ENCODE peak calls at places on chromosomes 7 and 10, in four cellular contexts. L, U, H and W are unnamed samples.

GRCh38 chr10:111648046-111648445 is 535.5 kb downstream of the GPAM start:
- DNase-seq in L (peak; percentile 61), U (no peak), H (no peak), W (no peak)

GRCh38 chr10:97173036-97173435 is 12.7 kb downstream of the SLIT1 start:
- DNase-seq in L (no peak), U (no peak), H (no peak), W (no peak)

GRCh38 chr7:55992346-55992745 is 28.0 kb downstream of the NIPSNAP2 start:
- DNase-seq in L (no peak), U (no peak), H (no peak), W (no peak)

GRCh38 chr10:91088300-91089140 is 131.9 kb upstream of the PCGF5 start:
- DNase-seq in L (no peak), U (peak; percentile 30), H (no peak), W (no peak)

GRCh38 chr10:32150532-32151101 is 94.4 kb upstream of the KIF5B start:
- DNase-seq in L (no peak), U (no peak), H (no peak), W (no peak)

GRCh38 chr7:81715984-81716588 is 53.8 kb downstream of the HGF start:
- DNase-seq in L (peak; percentile 28), U (peak; percentile 1), H (no peak), W (no peak)

GRCh38 chr7:2698581-2699288 is 10.7 kb downstream of the AMZ1 start:
- DNase-seq in L (no peak), U (no peak), H (no peak), W (no peak)

GRCh38 chr10:98485959-98486358 is 39.2 kb upstream of the HPS1 start:
- DNase-seq in L (no peak), U (no peak), H (no peak), W (no peak)

GRCh38 chr7:98174334-98175259 is 36.6 kb upstream of the BHLHA15 start:
- DNase-seq in L (no peak), U (no peak), H (no peak), W (no peak)

GRCh38 chr7:70884809-70885208 is 247.1 kb upstream of the GALNT17 start:
- DNase-seq in L (no peak), U (no peak), H (no peak), W (no peak)

GRCh38 chr7:6146666-6147065 is 115.5 kb downstream of the ANKRD61 start:
- DNase-seq in L (no peak), U (no peak), H (no peak), W (no peak)

GRCh38 chr10:124369066-124369465 is 49.7 kb downstream of the OAT start:
- DNase-seq in L (no peak), U (no peak), H (no peak), W (no peak)

GRCh38 chr7:102292813-102293798 is 6.4 kb downstream of the SH2B2 start:
- DNase-seq in L (peak; percentile 92), U (no peak), H (peak; percentile 93), W (peak; percentile 38)

GRCh38 chr10:78330884-78331283 is 297.2 kb downstream of the RPS24 start:
- DNase-seq in L (no peak), U (no peak), H (no peak), W (no peak)

GRCh38 chr10:78333362-78334143 is 299.9 kb downstream of the RPS24 start:
- DNase-seq in L (no peak), U (no peak), H (no peak), W (no peak)

GRCh38 chr10:78332699-78333098 is 299.0 kb downstream of the RPS24 start:
- DNase-seq in L (no peak), U (no peak), H (no peak), W (no peak)

GRCh38 chr10:78331391-78331922 is 297.8 kb downstream of the RPS24 start:
- DNase-seq in L (no peak), U (no peak), H (no peak), W (no peak)

DNA sequence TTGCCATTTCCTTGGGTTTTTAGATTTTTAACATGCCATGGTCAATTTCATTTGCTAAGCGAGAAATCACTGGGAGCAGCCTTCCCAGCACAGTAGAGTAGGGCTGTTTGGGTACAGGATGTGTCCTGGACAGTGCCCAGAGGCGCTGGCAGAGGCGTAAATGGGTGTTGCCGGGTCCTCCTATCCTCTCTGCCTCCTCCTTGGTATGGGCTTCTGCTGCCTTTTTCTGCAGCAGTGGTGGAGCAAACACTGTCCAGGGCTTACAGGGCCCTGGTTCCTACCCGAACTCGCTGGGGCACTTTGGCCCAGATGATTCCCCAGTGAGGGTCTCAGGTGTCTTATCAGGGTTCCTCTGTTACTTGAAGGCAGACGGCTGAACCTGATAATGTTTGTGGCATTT is 298.4 kb downstream of the RPS24 start:
- DNase-seq in L (no peak), U (no peak), H (no peak), W (no peak)
- TF ChIP-seq FOXJ3 in L (no peak), U (no peak), H (no peak), W (no peak)

GRCh38 chr10:133161486-133162051 is 1.6 kb downstream of the KNDC1 start:
- DNase-seq in L (no peak), U (no peak), H (no peak), W (no peak)

GRCh38 chr10:133160813-133161471 is 923 bp downstream of the KNDC1 start:
- DNase-seq in L (peak; percentile 68), U (no peak), H (no peak), W (no peak)

GRCh38 chr10:133163889-133164815 is 4.1 kb downstream of the KNDC1 start:
- DNase-seq in L (no peak), U (no peak), H (no peak), W (peak; percentile 70)

GRCh38 chr10:133162910-133163856 is 3.2 kb downstream of the KNDC1 start:
- DNase-seq in L (no peak), U (no peak), H (no peak), W (no peak)

DNA sequence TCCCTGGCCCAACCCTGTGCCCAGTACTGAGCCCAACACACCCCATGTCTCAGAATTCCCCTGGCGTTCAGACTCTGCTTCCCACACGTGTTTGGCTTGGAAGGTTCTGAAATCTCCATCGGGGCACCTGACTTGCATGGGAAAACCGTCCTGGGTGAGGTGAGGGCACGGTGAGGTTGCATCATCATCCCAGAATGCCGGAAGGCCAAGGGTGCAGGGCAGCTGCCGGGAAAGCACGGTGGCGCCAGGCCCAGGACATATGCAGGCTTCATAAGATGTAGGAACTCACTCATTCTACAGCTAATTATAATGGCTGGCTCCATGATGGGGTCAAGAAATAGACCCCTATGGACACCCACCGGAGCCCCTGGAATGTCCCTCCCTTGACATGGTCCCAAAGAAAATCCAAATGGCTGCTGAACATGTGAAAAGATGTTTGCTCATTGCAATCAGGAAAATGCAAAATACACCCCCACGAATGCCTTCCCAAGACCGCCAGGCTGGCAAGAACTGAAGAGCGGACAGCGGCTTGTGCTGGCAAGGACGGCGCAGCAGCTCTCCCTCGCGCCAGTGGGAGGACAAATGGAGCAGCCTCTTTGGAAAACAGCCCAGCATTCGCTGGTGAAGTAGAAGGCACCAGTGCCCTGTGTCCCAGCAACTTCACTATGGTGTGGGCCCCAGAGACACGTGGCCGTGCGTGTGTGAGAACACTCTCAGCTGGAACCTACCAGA is 2.3 kb downstream of the KNDC1 start:
- DNase-seq in L (no peak), U (peak; percentile 25), H (no peak), W (no peak)
- TF ChIP-seq FOXJ3 in L (no peak), U (no peak), H (no peak), W (no peak)

GRCh38 chr10:46293228-46293627 is 6.4 kb downstream of the ANTXRL start:
- DNase-seq in L (no peak), U (no peak), H (no peak), W (no peak)

GRCh38 chr10:46290101-46290884 is 3.5 kb downstream of the ANTXRL start:
- DNase-seq in L (no peak), U (no peak), H (no peak), W (no peak)

GRCh38 chr10:46292573-46293023 is 5.8 kb downstream of the ANTXRL start:
- DNase-seq in L (no peak), U (no peak), H (no peak), W (no peak)

GRCh38 chr10:46293832-46294640 is 7.2 kb downstream of the ANTXRL start:
- DNase-seq in L (no peak), U (no peak), H (no peak), W (no peak)

GRCh38 chr10:46291817-46292572 is 5.2 kb downstream of the ANTXRL start:
- DNase-seq in L (no peak), U (no peak), H (no peak), W (no peak)
- TF ChIP-seq FOXJ3 in L (no peak), U (no peak), H (no peak), W (no peak)

DNA sequence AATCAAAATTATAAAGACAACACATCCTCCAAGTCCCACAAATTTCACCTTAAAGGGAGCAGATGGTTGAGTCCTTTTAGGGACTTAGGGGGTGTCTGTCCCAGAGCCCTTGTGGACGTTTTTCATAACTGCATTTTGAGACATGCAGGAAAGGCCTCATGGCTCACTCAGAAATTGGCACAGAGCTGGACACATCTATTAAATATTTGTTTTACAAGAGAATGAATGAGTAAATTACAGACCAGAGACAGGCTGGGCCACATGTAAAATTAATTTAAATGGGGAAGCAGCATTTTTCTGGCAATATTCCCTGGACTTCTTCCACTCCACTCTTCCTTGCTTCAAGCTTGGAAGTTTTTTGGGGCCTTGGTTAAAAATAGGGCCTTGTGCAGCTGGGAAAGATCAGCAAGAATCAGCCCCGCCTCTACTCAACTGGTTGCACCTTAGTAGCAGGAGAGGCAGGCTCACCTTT is 20.0 kb downstream of the LAMB1 start:
- DNase-seq in L (no peak), U (no peak), H (no peak), W (no peak)
- TF ChIP-seq FOXJ3 in L (no peak), U (no peak), H (no peak), W (no peak)

DNA sequence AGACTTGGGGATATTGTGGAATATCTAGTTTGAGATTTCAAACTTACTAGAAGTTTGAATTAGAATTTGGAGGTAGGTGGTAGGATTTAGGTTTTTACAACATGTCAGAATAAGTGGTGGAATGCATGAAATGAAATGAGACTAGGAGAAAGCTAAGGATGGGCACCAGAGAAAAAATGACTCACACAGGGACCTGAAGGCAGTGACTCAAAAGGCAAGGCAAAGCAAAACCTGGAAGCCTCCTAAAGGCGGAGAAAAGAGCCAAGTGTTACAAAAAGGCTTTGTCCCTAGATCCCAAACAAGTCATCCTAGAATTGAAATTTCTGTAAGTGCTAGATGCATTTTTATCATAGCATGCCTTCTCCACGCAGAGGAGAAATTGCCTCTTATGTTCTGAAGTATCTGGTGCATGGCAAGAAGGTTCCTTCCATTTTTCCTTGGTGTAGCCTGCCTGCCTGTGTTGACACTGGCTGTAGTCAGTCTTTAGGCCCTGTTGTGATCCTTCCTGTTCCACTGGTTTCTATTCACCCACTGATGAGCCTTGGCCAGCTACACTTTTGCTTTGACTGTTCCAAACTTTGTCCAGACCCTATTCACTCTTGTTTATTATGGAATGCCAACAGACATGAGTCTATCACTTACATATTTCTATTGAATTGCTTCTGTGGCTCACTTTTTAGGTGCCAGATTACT is 109.3 kb downstream of the ETV1 start:
- DNase-seq in L (no peak), U (no peak), H (no peak), W (no peak)
- TF ChIP-seq FOXJ3 in L (no peak), U (no peak), H (no peak), W (no peak)

GRCh38 chr10:59803714-59804113 is 50.5 kb upstream of the MRLN start:
- DNase-seq in L (no peak), U (no peak), H (no peak), W (no peak)
- TF ChIP-seq FOXJ3 in L (no peak), U (no peak), H (no peak), W (no peak)